ENCODE peak calls at places on chromosomes 13 and 19, in five cellular contexts. One of them, this sample, is unnamed. For H3K4me1, the result is how much of the 10 kb centered on the place peaks cover.

GRCh38 chr13:25860862-25861261 is 191.0 kb downstream of the SHISA2 start:
- DNase-seq in lung: no peak
- DNase-seq in MM.1S: no peak
- DNase-seq in breast epithelium: no peak
- DNase-seq in stomach: no peak
- DNase-seq in this sample: no peak

GRCh38 chr19:49149652-49150105 is 5.5 kb downstream of the HRC start:
- DNase-seq in lung: peak
- DNase-seq in MM.1S: peak
- DNase-seq in stomach: peak
- DNase-seq in breast epithelium: peak
- DNase-seq in this sample: peak

GRCh38 chr19:14114854-14115253 is 2.7 kb downstream of the PRKACA start:
- DNase-seq in stomach: peak
- DNase-seq in MM.1S: peak
- DNase-seq in breast epithelium: no peak
- DNase-seq in lung: peak
- DNase-seq in this sample: peak

GRCh38 chr13:41568990-41569387 is 111.6 kb downstream of the RGCC start:
- DNase-seq in lung: no peak
- DNase-seq in MM.1S: no peak
- DNase-seq in breast epithelium: no peak
- DNase-seq in stomach: no peak
- DNase-seq in this sample: no peak

GRCh38 chr19:3683405-3683865 is 16.8 kb downstream of the PIP5K1C start:
- DNase-seq in stomach: no peak
- DNase-seq in MM.1S: no peak
- DNase-seq in breast epithelium: no peak
- DNase-seq in lung: no peak
- DNase-seq in this sample: no peak

GRCh38 chr13:109733550-109733949 is 52.8 kb downstream of the IRS2 start:
- DNase-seq in breast epithelium: no peak
- DNase-seq in stomach: no peak
- DNase-seq in lung: no peak
- DNase-seq in MM.1S: no peak
- DNase-seq in this sample: no peak

GRCh38 chr13:99973163-99973785 is 1.7 kb upstream of the ZIC5 start:
- DNase-seq in stomach: no peak
- DNase-seq in MM.1S: no peak
- DNase-seq in lung: no peak
- DNase-seq in breast epithelium: no peak
- DNase-seq in this sample: no peak

GRCh38 chr19:7641288-7642276 is 4.7 kb downstream of the STXBP2 start:
- DNase-seq in breast epithelium: no peak
- DNase-seq in MM.1S: no peak
- DNase-seq in lung: no peak
- DNase-seq in stomach: no peak
- DNase-seq in this sample: no peak

GRCh38 chr19:9586764-9587163 is 2.5 kb upstream of the ZNF121 start:
- DNase-seq in breast epithelium: peak
- DNase-seq in lung: peak
- DNase-seq in MM.1S: peak
- DNase-seq in stomach: peak
- DNase-seq in this sample: peak
- TF ChIP-seq CTCF in breast epithelium: peak
- TF ChIP-seq CTCF in lung: peak
- TF ChIP-seq CTCF in MM.1S: peak
- TF ChIP-seq CTCF in stomach: peak
- TF ChIP-seq CTCF in this sample: peak

GRCh38 chr19:918481-919156 is 1.5 kb downstream of the KISS1R start:
- DNase-seq in breast epithelium: no peak
- DNase-seq in stomach: no peak
- DNase-seq in MM.1S: no peak
- DNase-seq in lung: no peak
- DNase-seq in this sample: no peak
- H3K4me3 ChIP-seq in breast epithelium: peak
- H3K4me3 ChIP-seq in stomach: no peak
- H3K4me3 ChIP-seq in MM.1S: no peak
- H3K4me3 ChIP-seq in lung: no peak
- H3K4me3 ChIP-seq in this sample: no peak

GRCh38 chr19:45767881-45768643 is 990 bp downstream of the SIX5 start:
- DNase-seq in lung: peak
- DNase-seq in MM.1S: peak
- DNase-seq in breast epithelium: peak
- DNase-seq in stomach: peak
- DNase-seq in this sample: peak
- H3K4me1 ChIP-seq in lung: under half
- H3K4me1 ChIP-seq in MM.1S: under half
- H3K4me1 ChIP-seq in breast epithelium: under half
- H3K4me1 ChIP-seq in stomach: half or more
- H3K4me1 ChIP-seq in this sample: under half

GRCh38 chr19:35021596-35021995 is 8.7 kb upstream of the SCN1B start:
- DNase-seq in breast epithelium: no peak
- DNase-seq in MM.1S: no peak
- DNase-seq in stomach: no peak
- DNase-seq in lung: no peak
- DNase-seq in this sample: no peak
- TF ChIP-seq CTCF in breast epithelium: no peak
- TF ChIP-seq CTCF in MM.1S: no peak
- TF ChIP-seq CTCF in stomach: no peak
- TF ChIP-seq CTCF in lung: no peak
- TF ChIP-seq CTCF in this sample: no peak

GRCh38 chr19:5914946-5915781 is 1.1 kb downstream of the CAPS start:
- DNase-seq in lung: no peak
- DNase-seq in stomach: peak
- DNase-seq in MM.1S: no peak
- DNase-seq in breast epithelium: no peak
- DNase-seq in this sample: no peak

GRCh38 chr19:5913739-5914357 is at the start of gene CAPS:
- DNase-seq in breast epithelium: peak
- DNase-seq in lung: peak
- DNase-seq in MM.1S: no peak
- DNase-seq in stomach: peak
- DNase-seq in this sample: no peak

GRCh38 chr19:5916201-5916708 is 2.2 kb downstream of the CAPS start:
- DNase-seq in MM.1S: no peak
- DNase-seq in lung: no peak
- DNase-seq in stomach: no peak
- DNase-seq in breast epithelium: no peak
- DNase-seq in this sample: no peak

GRCh38 chr19:5915782-5916165 is 1.7 kb downstream of the CAPS start:
- DNase-seq in lung: no peak
- DNase-seq in breast epithelium: no peak
- DNase-seq in stomach: no peak
- DNase-seq in MM.1S: no peak
- DNase-seq in this sample: no peak

DNA sequence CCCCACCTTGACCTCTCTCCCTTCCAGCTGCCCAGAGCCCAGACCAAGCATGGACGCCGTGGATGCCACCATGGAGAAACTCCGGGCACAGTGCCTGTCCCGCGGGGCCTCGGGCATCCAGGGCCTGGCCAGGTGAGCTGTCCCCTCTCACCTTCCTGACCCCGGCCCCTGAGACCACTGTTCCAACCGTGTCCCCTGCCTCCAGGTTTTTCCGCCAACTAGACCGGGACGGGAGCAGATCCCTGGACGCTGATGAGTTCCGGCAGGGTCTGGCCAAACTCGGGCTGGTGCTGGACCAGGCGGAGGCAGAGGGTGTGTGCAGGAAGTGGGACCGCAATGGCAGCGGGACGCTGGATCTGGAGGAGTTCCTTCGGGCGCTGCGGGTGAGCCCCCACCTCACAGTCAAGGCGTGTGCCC is 312 bp downstream of the CAPS start:
- DNase-seq in breast epithelium: no peak
- DNase-seq in stomach: peak
- DNase-seq in lung: no peak
- DNase-seq in MM.1S: no peak
- DNase-seq in this sample: no peak
- H3K4me3 ChIP-seq in breast epithelium: peak
- H3K4me3 ChIP-seq in stomach: peak
- H3K4me3 ChIP-seq in lung: no peak
- H3K4me3 ChIP-seq in MM.1S: no peak
- H3K4me3 ChIP-seq in this sample: no peak

GRCh38 chr13:21033224-21033855 is 28.0 kb downstream of the LATS2 start:
- DNase-seq in lung: peak
- DNase-seq in breast epithelium: peak
- DNase-seq in MM.1S: no peak
- DNase-seq in stomach: peak
- DNase-seq in this sample: peak
- H3K4me1 ChIP-seq in lung: under half
- H3K4me1 ChIP-seq in breast epithelium: under half
- H3K4me1 ChIP-seq in MM.1S: under half
- H3K4me1 ChIP-seq in stomach: half or more
- H3K4me1 ChIP-seq in this sample: under half

GRCh38 chr13:103884139-103884723 is 818.0 kb upstream of the SLC10A2 start:
- DNase-seq in lung: no peak
- DNase-seq in stomach: no peak
- DNase-seq in breast epithelium: no peak
- DNase-seq in MM.1S: no peak
- DNase-seq in this sample: no peak

GRCh38 chr13:103883698-103884097 is 817.5 kb upstream of the SLC10A2 start:
- DNase-seq in lung: no peak
- DNase-seq in breast epithelium: no peak
- DNase-seq in MM.1S: no peak
- DNase-seq in stomach: no peak
- DNase-seq in this sample: no peak

GRCh38 chr13:103878891-103879605 is 812.8 kb upstream of the SLC10A2 start:
- DNase-seq in stomach: no peak
- DNase-seq in MM.1S: no peak
- DNase-seq in breast epithelium: no peak
- DNase-seq in lung: no peak
- DNase-seq in this sample: no peak

DNA sequence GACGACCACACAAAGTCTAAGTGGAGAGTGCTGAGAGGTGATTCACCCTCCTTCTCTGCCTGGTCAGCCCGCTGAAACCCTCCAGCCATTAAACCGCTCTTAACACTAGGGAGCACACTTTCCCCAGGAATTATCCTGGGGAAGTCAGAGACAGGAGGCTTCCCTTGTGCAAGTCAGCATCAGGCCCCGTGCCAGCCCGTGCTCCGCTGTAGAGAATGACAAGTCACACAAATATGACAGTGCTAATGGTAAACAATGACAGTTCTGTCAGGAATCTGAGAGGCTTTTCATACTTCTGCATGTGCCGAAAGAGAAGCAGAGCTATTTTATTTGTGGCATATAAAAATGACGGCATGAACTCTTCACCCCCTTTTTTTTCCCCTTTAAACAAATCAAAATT is 816.9 kb upstream of the SLC10A2 start:
- DNase-seq in breast epithelium: peak
- DNase-seq in MM.1S: no peak
- DNase-seq in lung: peak
- DNase-seq in stomach: peak
- DNase-seq in this sample: peak
- TF ChIP-seq CTCF in breast epithelium: peak
- TF ChIP-seq CTCF in MM.1S: no peak
- TF ChIP-seq CTCF in lung: peak
- TF ChIP-seq CTCF in stomach: peak
- TF ChIP-seq CTCF in this sample: no peak

DNA sequence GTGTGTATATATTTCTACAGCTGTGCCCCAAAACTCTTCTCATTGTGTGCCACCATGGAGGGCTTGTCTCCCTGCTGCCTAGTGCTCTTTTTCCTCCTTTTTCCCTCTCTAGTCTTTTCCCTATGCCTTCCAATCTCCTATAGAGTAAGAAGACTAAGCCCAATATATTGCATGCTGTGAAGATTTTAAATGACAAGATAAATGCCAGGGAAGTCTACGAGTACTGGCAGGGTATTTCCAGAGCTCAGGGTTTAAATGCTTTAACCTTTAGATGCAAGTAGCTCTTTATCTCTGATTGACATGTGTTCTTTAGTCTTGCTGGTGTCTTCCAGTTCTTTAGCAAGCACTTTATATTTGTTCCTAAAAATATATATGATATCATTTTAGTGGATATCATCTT is 200.7 kb downstream of the SLITRK1 start:
- DNase-seq in MM.1S: no peak
- DNase-seq in stomach: no peak
- DNase-seq in lung: no peak
- DNase-seq in breast epithelium: no peak
- DNase-seq in this sample: no peak
- H3K4me3 ChIP-seq in MM.1S: no peak
- H3K4me3 ChIP-seq in stomach: no peak
- H3K4me3 ChIP-seq in lung: no peak
- H3K4me3 ChIP-seq in breast epithelium: no peak
- H3K4me3 ChIP-seq in this sample: no peak

GRCh38 chr19:2288743-2289713 is 7.1 kb upstream of the PEAK3 start:
- DNase-seq in stomach: no peak
- DNase-seq in lung: no peak
- DNase-seq in breast epithelium: no peak
- DNase-seq in MM.1S: no peak
- DNase-seq in this sample: no peak
- H3K4me1 ChIP-seq in stomach: under half
- H3K4me1 ChIP-seq in lung: under half
- H3K4me1 ChIP-seq in breast epithelium: under half
- H3K4me1 ChIP-seq in MM.1S: under half
- H3K4me1 ChIP-seq in this sample: under half

GRCh38 chr13:113853518-113854237 is 10.2 kb downstream of the GAS6 start:
- DNase-seq in stomach: no peak
- DNase-seq in MM.1S: no peak
- DNase-seq in lung: no peak
- DNase-seq in breast epithelium: no peak
- DNase-seq in this sample: peak

GRCh38 chr13:113852536-113853517 is 11.0 kb downstream of the GAS6 start:
- DNase-seq in MM.1S: no peak
- DNase-seq in breast epithelium: peak
- DNase-seq in lung: no peak
- DNase-seq in stomach: no peak
- DNase-seq in this sample: peak

GRCh38 chr13:113855931-113856715 is 7.8 kb downstream of the GAS6 start:
- DNase-seq in MM.1S: peak
- DNase-seq in lung: no peak
- DNase-seq in stomach: no peak
- DNase-seq in breast epithelium: peak
- DNase-seq in this sample: peak

GRCh38 chr13:113855012-113855921 is 8.6 kb downstream of the GAS6 start:
- DNase-seq in stomach: peak
- DNase-seq in lung: no peak
- DNase-seq in breast epithelium: peak
- DNase-seq in MM.1S: no peak
- DNase-seq in this sample: peak

DNA sequence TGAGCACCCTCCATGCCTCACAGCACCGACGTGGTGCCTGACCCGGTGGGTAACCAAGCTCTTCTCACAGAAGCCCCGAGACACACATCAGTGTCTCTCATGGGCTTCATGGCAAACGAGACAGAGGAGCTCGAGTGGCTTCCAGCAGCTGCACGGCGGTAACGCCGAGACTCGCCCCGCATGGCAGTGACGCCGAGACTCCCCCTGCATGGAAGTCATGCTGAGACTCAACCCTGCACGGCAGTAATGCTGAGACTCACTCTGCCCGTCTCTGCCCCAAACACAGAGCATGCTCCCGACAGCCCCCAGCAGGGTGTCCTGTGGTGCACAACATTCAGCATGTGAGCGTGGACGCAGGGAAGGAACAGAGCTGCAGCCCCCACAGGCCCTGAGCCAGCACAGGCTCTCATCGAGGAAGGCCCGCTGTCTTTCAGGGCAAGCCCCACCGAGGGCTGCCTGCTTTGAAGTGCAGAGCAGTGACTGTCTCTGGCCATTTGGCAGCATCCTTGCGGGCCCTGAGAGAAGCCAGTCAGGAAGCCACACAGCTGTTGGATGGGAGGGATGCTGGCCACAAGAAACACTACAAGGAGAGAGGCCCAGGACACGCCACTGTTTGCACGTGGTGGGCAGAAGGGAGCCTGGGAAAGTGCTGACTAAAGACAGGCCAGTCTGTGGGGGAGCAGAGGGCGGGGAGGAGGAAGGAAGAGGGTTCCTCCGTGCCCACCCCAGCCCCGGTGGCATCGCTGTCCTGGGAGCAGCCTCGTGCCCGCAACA is 9.5 kb downstream of the GAS6 start:
- DNase-seq in breast epithelium: peak
- DNase-seq in lung: no peak
- DNase-seq in stomach: no peak
- DNase-seq in MM.1S: peak
- DNase-seq in this sample: peak
- TF ChIP-seq CTCF in breast epithelium: no peak
- TF ChIP-seq CTCF in lung: no peak
- TF ChIP-seq CTCF in stomach: no peak
- TF ChIP-seq CTCF in MM.1S: peak
- TF ChIP-seq CTCF in this sample: no peak

This sample was measured in right atrium auricular region.